ENCODE peak calls at places on chromosomes 6 and 20, in six cellular contexts. Y, A, J, X, L and K are unnamed samples.

GRCh38 chr6:31615748-31616147 is 714 bp downstream of the AIF1 start:
- DNase-seq in J (no peak), X (no peak), L (no peak), Y (no peak), A (peak; percentile 60), K (no peak)

GRCh38 chr6:62043079-62043478 is 242.9 kb downstream of the KHDRBS2 start:
- DNase-seq in A (no peak), Y (no peak), L (no peak), J (no peak), X (no peak), K (no peak)

GRCh38 chr20:24804481-24805206 is 144.4 kb upstream of the CST7 start:
- DNase-seq in Y (no peak), A (no peak), J (no peak), X (no peak), L (no peak), K (no peak)

GRCh38 chr6:108114861-108115597 is 40.5 kb upstream of the OSTM1 start:
- DNase-seq in L (peak; percentile 85), A (peak; percentile 27), Y (peak; percentile 34), X (peak; percentile 9), J (peak; percentile 55), K (no peak)

GRCh38 chr6:114284281-114284680 is 58.5 kb downstream of the HS3ST5 start:
- DNase-seq in X (no peak), J (no peak), Y (peak; percentile 59), A (no peak), L (no peak), K (no peak)

GRCh38 chr6:137874204-137875001 is 7.3 kb downstream of the TNFAIP3 start:
- DNase-seq in A (no peak), X (no peak), J (peak; percentile 43), L (no peak), Y (no peak), K (no peak)

GRCh38 chr20:59031326-59032022 is 661 bp downstream of the ATP5F1E start:
- DNase-seq in Y (peak; percentile 55), A (no peak), L (no peak), X (no peak), J (no peak), K (no peak)

GRCh38 chr20:17523326-17523725 is 7.9 kb downstream of the BFSP1 start:
- DNase-seq in X (no peak), A (no peak), J (no peak), Y (no peak), L (no peak), K (no peak)

GRCh38 chr20:43857127-43857526 is 57.5 kb upstream of the TOX2 start:
- DNase-seq in J (no peak), Y (no peak), A (no peak), X (no peak), L (no peak), K (no peak)

GRCh38 chr6:33621396-33622388 is 570 bp downstream of the ITPR3 start:
- DNase-seq in L (peak; percentile 73), A (peak; percentile 41), X (no peak), J (peak; percentile 77), Y (peak; percentile 49), K (no peak)

GRCh38 chr6:33624856-33625255 is 3.7 kb downstream of the ITPR3 start:
- DNase-seq in J (no peak), L (no peak), A (no peak), X (no peak), Y (no peak), K (no peak)

GRCh38 chr6:33620584-33621395 is at the start of gene ITPR3:
- DNase-seq in L (peak; percentile 43), A (peak; percentile 84), J (peak; percentile 63), X (peak; percentile 38), Y (peak; percentile 80), K (no peak)

GRCh38 chr6:33622456-33623431 is 1.6 kb downstream of the ITPR3 start:
- DNase-seq in L (peak; percentile 58), Y (peak; percentile 66), X (no peak), J (peak; percentile 50), A (no peak), K (no peak)

GRCh38 chr6:33623895-33624381 is 2.8 kb downstream of the ITPR3 start:
- DNase-seq in J (no peak), Y (no peak), X (no peak), L (no peak), A (no peak), K (no peak)
- H3K27ac ChIP-seq in J (peak overlapping the region; percentile 72), Y (no peak overlapping the region), X (no peak overlapping the region), L (no peak overlapping the region), A (no peak overlapping the region), K (no peak overlapping the region)

GRCh38 chr20:12911372-12911771 is 97.4 kb upstream of the SPTLC3 start:
- DNase-seq in Y (no peak), L (no peak), X (no peak), A (no peak), J (no peak), K (no peak)

GRCh38 chr20:12913781-12914443 is 94.9 kb upstream of the SPTLC3 start:
- DNase-seq in A (no peak), L (no peak), Y (no peak), J (no peak), X (no peak), K (no peak)

GRCh38 chr20:12916699-12917098 is 92.1 kb upstream of the SPTLC3 start:
- DNase-seq in Y (no peak), X (no peak), L (peak; percentile 84), J (no peak), A (no peak), K (no peak)

GRCh38 chr20:12914804-12915203 is 94.0 kb upstream of the SPTLC3 start:
- DNase-seq in X (no peak), A (no peak), L (no peak), J (no peak), Y (no peak), K (no peak)
- H3K27ac ChIP-seq in X (no peak overlapping the region), A (no peak overlapping the region), L (no peak overlapping the region), J (no peak overlapping the region), Y (no peak overlapping the region), K (no peak overlapping the region)

DNA sequence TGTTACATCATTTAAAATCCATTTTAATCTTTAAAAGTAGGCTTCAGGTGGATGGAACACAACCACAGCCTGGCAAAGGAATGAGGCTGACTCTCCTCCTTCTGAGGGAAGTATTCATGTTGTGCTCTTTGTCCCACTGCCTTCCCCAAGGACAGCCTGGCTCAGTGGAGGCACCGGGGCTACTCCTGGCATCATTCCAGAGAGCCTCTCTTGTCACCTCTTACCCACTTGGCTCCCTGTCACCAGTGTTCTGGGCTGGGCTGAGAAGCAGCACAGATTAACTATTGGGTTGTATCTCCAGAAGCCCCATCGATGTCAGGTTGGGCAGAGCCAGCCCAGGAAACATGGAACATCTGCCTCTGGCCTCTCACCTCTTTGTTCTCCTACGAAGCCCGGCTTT is 10.7 kb upstream of the TP53INP2 start:
- DNase-seq in L (no peak), X (no peak), J (no peak), A (no peak), Y (no peak), K (no peak)
- H3K27ac ChIP-seq in L (no peak overlapping the region), X (no peak overlapping the region), J (no peak overlapping the region), A (no peak overlapping the region), Y (no peak overlapping the region), K (no peak overlapping the region)

DNA sequence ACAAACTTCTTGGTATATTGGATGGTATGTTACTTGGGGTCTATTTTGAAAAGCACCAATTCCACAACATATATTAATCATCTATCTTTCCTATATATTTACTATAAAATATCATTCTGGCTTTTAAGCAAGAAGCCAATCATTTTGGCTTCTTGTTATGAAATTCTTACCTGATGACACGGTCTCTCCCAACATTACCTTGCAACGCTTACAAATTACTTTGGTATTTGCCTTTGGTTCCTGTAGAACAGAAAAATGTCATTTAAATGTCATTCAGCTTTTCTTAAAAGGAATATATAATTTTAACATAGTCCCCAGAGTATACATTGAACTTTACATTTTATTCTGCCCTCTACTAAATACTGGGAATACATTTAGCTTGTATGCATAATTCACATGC is 27.4 kb downstream of the UBE3D start:
- DNase-seq in A (no peak), Y (peak; percentile 66), J (no peak), L (peak; percentile 57), X (no peak), K (no peak)
- H3K27ac ChIP-seq in A (no peak overlapping the region), Y (no peak overlapping the region), J (no peak overlapping the region), L (no peak overlapping the region), X (no peak overlapping the region), K (no peak overlapping the region)

DNA sequence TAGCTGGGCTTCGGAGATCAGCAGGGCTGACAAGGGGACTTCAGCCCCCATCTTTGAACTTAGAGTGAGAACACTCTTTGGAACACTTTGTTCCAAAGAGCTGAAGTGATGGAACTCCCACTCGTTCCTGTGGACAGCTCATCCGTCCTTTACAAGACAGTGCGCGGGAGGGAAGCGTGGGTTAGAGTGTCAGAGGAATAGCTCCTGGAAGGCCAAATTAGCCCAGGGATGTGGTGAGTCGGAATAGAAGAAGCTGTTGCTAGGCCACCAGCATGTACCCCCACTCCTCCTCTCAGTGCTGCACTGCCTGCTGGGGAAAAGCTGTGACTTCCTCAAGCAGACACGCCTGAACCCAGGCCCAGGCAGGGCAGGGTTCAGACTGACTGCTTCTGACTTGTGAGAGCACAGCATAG is 1.7 kb downstream of the SDCBP2 start:
- DNase-seq in Y (peak; percentile 57), L (no peak), A (no peak), J (no peak), X (no peak), K (no peak)
- H3K27ac ChIP-seq in Y (peak overlapping the region; percentile 92), L (no peak overlapping the region), A (no peak overlapping the region), J (peak overlapping the region; percentile 98), X (no peak overlapping the region), K (no peak overlapping the region)

DNA sequence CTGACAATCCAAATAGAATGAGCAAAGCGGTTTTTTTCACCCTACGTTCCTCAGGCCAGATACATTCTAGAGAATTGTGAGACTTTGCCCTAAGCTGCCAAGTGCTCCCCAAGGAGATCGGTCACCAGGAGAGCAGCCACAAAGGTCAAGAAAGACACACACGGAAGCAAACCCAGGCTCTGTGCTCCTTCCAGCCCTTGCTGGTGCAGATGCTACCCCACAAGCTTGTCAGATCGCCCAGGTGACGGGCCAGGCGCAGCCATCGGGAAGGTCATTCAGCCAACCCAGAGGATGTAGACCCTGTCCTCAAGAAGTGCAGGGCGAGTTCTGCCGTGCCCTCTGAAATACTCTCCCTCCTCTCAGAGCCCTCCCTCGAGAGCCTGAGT is 36.3 kb downstream of the TAF8 start:
- DNase-seq in Y (no peak), L (no peak), A (no peak), X (no peak), J (no peak), K (no peak)
- H3K27ac ChIP-seq in Y (no peak overlapping the region), L (no peak overlapping the region), A (no peak overlapping the region), X (no peak overlapping the region), J (no peak overlapping the region), K (no peak overlapping the region)